ENCODE peak calls at places on chromosome 6, in nine cellular contexts. X is glutamatergic neuron; F is heart right ventricle; E is HepG2; Q is lower lobe of right lung; S is cardiac fibroblast; D is CD4-positive, alpha-beta T cell; H is B cell; U is endothelial cell. G is an unnamed sample.

GRCh38 chr6:82331031-82331773 is 32.4 kb upstream of the TPBG start:
- DNase-seq in F (no peak), X (no peak), Q (no peak), H (no peak), D (no peak), S (peak), E (no peak), U (no peak), G (no peak)

GRCh38 chr6:227074-227782 is 65.1 kb upstream of the DUSP22 start:
- DNase-seq in U (no peak), Q (no peak), D (no peak), X (no peak), F (no peak), S (no peak), H (peak), E (no peak), G (no peak)

GRCh38 chr6:74942130-74942529 is 263.7 kb downstream of the COL12A1 start:
- DNase-seq in D (no peak), Q (no peak), E (no peak), S (no peak), H (no peak), U (no peak), F (no peak), X (no peak), G (no peak)

GRCh38 chr6:132812756-132813172 is 1.6 kb upstream of the RPS12 start:
- DNase-seq in D (no peak), Q (no peak), F (no peak), S (no peak), H (no peak), E (peak), U (no peak), X (no peak), G (no peak)

GRCh38 chr6:71496018-71496800 is 207.6 kb downstream of the OGFRL1 start:
- DNase-seq in F (peak), E (no peak), Q (no peak), D (no peak), X (no peak), H (peak), U (no peak), S (peak), G (peak)

GRCh38 chr6:19669206-19669605 is 168.0 kb upstream of the ID4 start:
- DNase-seq in X (no peak), F (no peak), S (peak), D (no peak), U (no peak), Q (no peak), H (no peak), E (no peak), G (no peak)

GRCh38 chr6:165820407-165820806 is 157.4 kb upstream of the PDE10A start:
- DNase-seq in X (no peak), F (no peak), Q (no peak), E (no peak), U (no peak), D (no peak), H (no peak), S (no peak), G (no peak)

GRCh38 chr6:71252407-71252806 is 36.2 kb upstream of the OGFRL1 start:
- DNase-seq in S (no peak), E (no peak), F (no peak), Q (no peak), H (no peak), X (no peak), U (no peak), D (no peak), G (no peak)

GRCh38 chr6:3405679-3406078 is 51.2 kb downstream of the SLC22A23 start:
- DNase-seq in F (no peak), H (no peak), S (peak), E (peak), U (no peak), D (no peak), Q (no peak), X (no peak), G (no peak)

GRCh38 chr6:152952045-152952444 is 30.8 kb downstream of the FBXO5 start:
- DNase-seq in D (no peak), X (no peak), H (no peak), S (peak), E (peak), Q (no peak), U (no peak), F (no peak), G (no peak)

GRCh38 chr6:3712827-3713226 is 38.7 kb downstream of the PXDC1 start:
- DNase-seq in S (no peak), X (no peak), F (no peak), H (no peak), E (no peak), D (no peak), Q (no peak), U (no peak), G (no peak)

GRCh38 chr6:137277971-137278602 is 58.9 kb upstream of the IFNGR1 start:
- DNase-seq in H (no peak), X (no peak), D (no peak), E (peak), Q (no peak), F (no peak), S (peak), U (no peak), G (no peak)

GRCh38 chr6:129969064-129969463 is 49.3 kb upstream of the L3MBTL3 start:
- DNase-seq in D (no peak), U (no peak), S (no peak), F (no peak), Q (no peak), H (no peak), X (no peak), E (no peak), G (no peak)

GRCh38 chr6:84847349-84848160 is 83.2 kb upstream of the TBX18 start:
- DNase-seq in H (no peak), X (no peak), Q (no peak), F (no peak), E (no peak), S (peak), U (no peak), D (no peak), G (no peak)

GRCh38 chr6:88349511-88349910 is 183.4 kb upstream of the CNR1 start:
- DNase-seq in X (no peak), U (no peak), Q (no peak), S (peak), F (no peak), E (no peak), D (no peak), H (no peak), G (no peak)

GRCh38 chr6:57190140-57190539 is 18.0 kb downstream of the BAG2 start:
- DNase-seq in D (no peak), X (no peak), E (peak), F (no peak), U (no peak), Q (no peak), H (no peak), S (peak), G (no peak)

GRCh38 chr6:18720075-18720474 is 332.9 kb downstream of the RNF144B start:
- DNase-seq in F (no peak), H (no peak), E (no peak), D (no peak), U (no peak), S (no peak), Q (no peak), X (no peak), G (no peak)

GRCh38 chr6:159311618-159312017 is 142.4 kb downstream of the FNDC1 start:
- DNase-seq in S (peak), E (no peak), D (no peak), X (no peak), F (no peak), H (no peak), U (no peak), Q (no peak), G (no peak)

GRCh38 chr6:34529665-34530327 is 26.3 kb downstream of the SPDEF start:
- DNase-seq in D (no peak), Q (peak), U (no peak), F (peak), S (peak), H (no peak), X (no peak), E (peak), G (no peak)

GRCh38 chr6:63742060-63742459 is 106.5 kb downstream of the PHF3 start:
- DNase-seq in Q (no peak), S (no peak), U (no peak), F (no peak), E (no peak), X (no peak), H (no peak), D (no peak), G (no peak)

GRCh38 chr6:25369450-25370086 is 90.4 kb downstream of the CARMIL1 start:
- DNase-seq in H (no peak), Q (no peak), X (no peak), D (no peak), E (peak), U (no peak), F (peak), S (peak), G (no peak)

GRCh38 chr6:100300221-100300736 is 164.4 kb downstream of the SIM1 start:
- DNase-seq in U (no peak), H (no peak), X (no peak), Q (no peak), F (no peak), D (no peak), E (peak), S (peak), G (no peak)

GRCh38 chr6:122623279-122623678 is 13.1 kb downstream of the PKIB start:
- DNase-seq in D (no peak), E (peak), H (no peak), U (no peak), Q (no peak), X (no peak), F (no peak), S (no peak), G (no peak)

GRCh38 chr6:25056130-25056529 is 120.4 kb upstream of the RIPOR2 start:
- DNase-seq in F (no peak), Q (peak), S (no peak), H (peak), D (no peak), X (no peak), U (no peak), E (no peak), G (no peak)

GRCh38 chr6:9250852-9251251 is 815.5 kb upstream of the SLC35B3 start:
- DNase-seq in X (peak), H (no peak), F (peak), E (peak), U (peak), S (peak), Q (no peak), D (no peak), G (no peak)
- TF ChIP-seq CTCF in X (no peak), H (no peak), F (peak), E (peak), U (peak), S (peak), Q (peak), D (no peak), G (peak)

DNA sequence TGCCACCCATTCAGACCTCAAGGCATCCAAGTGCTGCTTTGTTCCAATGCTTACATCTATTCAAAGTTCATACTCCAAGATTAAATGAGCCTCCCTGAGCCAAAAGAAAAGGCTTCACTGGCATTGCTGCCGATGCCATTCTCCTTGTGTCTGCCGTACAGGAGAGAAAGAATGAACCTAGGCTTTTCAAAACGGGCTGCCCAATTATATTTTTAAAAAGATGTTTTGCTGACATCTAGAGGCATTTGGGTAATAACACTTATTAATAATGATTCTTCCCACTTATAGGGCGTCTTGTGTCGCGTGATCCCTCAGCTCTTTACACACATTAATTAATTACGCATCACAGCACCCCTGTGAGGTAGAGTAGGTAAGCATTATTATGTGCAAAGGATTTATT is 545.6 kb downstream of the PKHD1 start:
- DNase-seq in H (no peak), U (no peak), X (no peak), Q (no peak), E (no peak), F (no peak), S (no peak), D (no peak), G (no peak)
- TF ChIP-seq CTCF in H (no peak), U (no peak), X (no peak), Q (no peak), E (peak), F (no peak), S (no peak), D (no peak), G (no peak)

GRCh38 chr6:31158863-31159855 is 770 bp downstream of the TCF19 start:
- DNase-seq in H (peak), X (no peak), U (no peak), E (peak), S (peak), F (no peak), D (no peak), Q (no peak), G (no peak)
- TF ChIP-seq CTCF in H (no peak), X (no peak), U (no peak), E (peak), S (peak), F (no peak), D (no peak), Q (no peak), G (peak)

DNA sequence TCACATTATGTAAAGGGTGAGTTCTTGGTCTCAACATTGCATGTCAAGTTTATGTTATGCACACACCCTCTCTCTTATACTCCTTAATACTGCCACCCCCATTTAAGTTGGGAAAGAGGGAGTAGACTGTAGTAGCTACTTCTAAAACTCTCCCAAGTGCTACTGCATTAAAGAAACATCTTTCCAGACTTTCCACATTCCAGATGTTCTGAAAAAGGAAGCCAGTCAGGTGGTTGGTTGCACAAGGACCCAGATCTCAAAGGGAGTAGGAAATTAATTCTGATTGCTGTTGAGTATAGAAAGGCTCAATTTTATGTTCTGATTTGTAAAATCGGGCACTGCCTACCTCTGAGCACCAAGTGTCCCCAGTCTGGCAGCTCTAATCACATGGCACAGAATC is 419.5 kb downstream of the CD83 start:
- DNase-seq in E (no peak), Q (no peak), U (no peak), H (no peak), D (no peak), X (no peak), S (no peak), F (no peak), G (no peak)
- TF ChIP-seq CTCF in E (no peak), Q (no peak), U (no peak), H (no peak), D (no peak), X (no peak), S (no peak), F (no peak), G (no peak)

GRCh38 chr6:43855247-43855646 is 85.2 kb downstream of the VEGFA start:
- DNase-seq in D (no peak), E (no peak), Q (no peak), U (no peak), S (no peak), X (no peak), H (no peak), F (no peak), G (no peak)

GRCh38 chr6:43859213-43859612 is 89.2 kb downstream of the VEGFA start:
- DNase-seq in X (no peak), S (no peak), D (no peak), H (no peak), Q (no peak), F (no peak), U (no peak), E (no peak), G (no peak)

GRCh38 chr6:43853066-43853650 is 83.1 kb downstream of the VEGFA start:
- DNase-seq in S (no peak), F (no peak), H (no peak), X (no peak), D (no peak), U (no peak), E (peak), Q (no peak), G (no peak)

GRCh38 chr6:43858161-43859153 is 88.4 kb downstream of the VEGFA start:
- DNase-seq in D (no peak), Q (no peak), X (no peak), E (no peak), S (no peak), H (no peak), U (no peak), F (no peak), G (no peak)

GRCh38 chr6:43856005-43856765 is 86.2 kb downstream of the VEGFA start:
- DNase-seq in S (peak), F (no peak), H (no peak), D (no peak), E (peak), U (peak), Q (peak), X (no peak), G (no peak)
- TF ChIP-seq CTCF in S (peak), F (no peak), H (no peak), D (no peak), E (peak), U (peak), Q (peak), X (peak), G (peak)

DNA sequence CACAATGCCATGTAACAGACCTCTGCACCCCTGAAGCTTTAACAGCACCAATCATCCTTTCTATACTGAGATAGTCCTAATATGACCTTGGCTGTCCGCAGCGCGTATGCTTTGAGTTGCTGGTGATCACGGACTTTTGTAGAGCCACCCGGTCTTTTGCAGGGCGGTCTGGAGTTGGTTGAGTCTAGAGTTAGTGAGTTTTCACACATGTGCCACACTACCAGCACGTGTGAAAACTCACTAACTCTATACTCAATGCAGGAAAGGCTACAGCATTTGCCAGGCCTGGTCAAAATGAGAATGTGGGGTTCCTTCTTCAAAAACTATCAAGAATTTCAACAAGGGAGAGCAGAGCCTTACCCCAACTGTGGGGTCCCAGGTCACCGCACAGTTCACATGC is 14.6 kb downstream of the AGPAT4 start:
- DNase-seq in S (no peak), U (no peak), F (no peak), Q (no peak), X (no peak), D (no peak), H (no peak), E (no peak), G (no peak)
- TF ChIP-seq CTCF in S (no peak), U (no peak), F (no peak), Q (no peak), X (no peak), D (no peak), H (no peak), E (no peak), G (no peak)

DNA sequence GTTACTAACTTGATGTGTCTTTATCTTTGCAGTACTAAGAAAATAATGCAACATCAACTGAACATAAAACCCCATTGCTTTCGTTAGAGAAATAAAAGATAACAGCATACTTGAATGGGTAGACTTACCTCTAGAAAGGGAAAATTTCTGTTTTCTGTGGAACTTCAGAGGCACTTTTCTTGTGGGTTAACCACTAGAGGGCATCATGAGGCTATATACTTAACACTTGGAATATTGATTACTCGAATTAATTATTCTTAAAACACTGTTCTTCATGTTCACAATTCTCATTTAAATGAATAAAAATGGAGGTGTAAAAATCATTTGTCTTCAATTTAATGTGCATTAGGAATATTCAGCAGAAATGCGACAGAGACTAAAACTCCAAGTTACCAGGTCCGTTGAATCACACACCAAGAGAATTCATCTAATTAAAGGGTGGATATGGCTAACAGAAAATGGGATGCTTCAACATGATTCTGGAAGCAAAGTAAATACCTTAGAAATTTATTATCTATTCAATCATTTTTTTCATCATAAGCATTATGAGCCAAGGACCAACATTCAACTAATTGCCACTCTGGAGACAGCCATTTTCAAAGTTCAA is 330.8 kb upstream of the PREP start:
- DNase-seq in S (peak), F (no peak), E (peak), D (no peak), X (no peak), H (no peak), U (no peak), Q (no peak), G (no peak)
- TF ChIP-seq CTCF in S (peak), F (peak), E (peak), D (peak), X (peak), H (peak), U (peak), Q (peak), G (peak)

DNA sequence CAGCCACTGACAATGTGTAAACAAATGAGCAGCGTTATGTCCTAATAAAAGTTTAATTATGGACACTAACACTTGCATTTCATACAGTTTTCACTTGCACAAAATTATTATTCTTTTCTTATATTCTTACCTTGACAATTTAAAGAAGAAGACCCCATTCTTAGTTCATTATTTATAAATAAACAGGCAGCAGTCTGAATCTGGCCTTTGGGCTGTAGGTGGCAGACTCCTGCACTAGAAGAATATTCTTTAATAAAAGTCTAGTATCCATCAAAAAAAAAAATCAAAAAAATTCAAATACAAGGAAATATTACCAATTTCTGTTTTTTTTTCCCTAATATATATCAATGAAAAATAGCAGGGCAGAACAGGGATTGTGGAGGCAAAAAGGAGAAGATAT is 24.8 kb downstream of the PTCHD4 start:
- DNase-seq in F (no peak), Q (no peak), S (no peak), X (no peak), U (no peak), H (no peak), E (no peak), D (no peak), G (no peak)
- TF ChIP-seq CTCF in F (no peak), Q (no peak), S (peak), X (no peak), U (no peak), H (no peak), E (no peak), D (no peak), G (no peak)

G was measured in GM12864.